ENCODE peak calls at places on chromosomes 6 and 20, in nine cellular contexts. B, I, N, Z, F, E, G, V and O are unnamed samples.
A peak's percentile ranks its signal among the peaks of the same experiment; 100 is the strongest.

GRCh38 chr6:147156799-147157382 is 47.3 kb upstream of the STXBP5 start:
- DNase-seq in N (no peak), I (no peak), Z (no peak), E (no peak), B (no peak), V (no peak), G (no peak), F (no peak), O (no peak)

GRCh38 chr20:61904456-61904855 is 161.2 kb downstream of the TAF4 start:
- DNase-seq in V (no peak), N (no peak), B (no peak), I (no peak), E (no peak), Z (no peak), F (no peak), G (no peak), O (no peak)

GRCh38 chr6:9412951-9413559 is 977.7 kb upstream of the SLC35B3 start:
- DNase-seq in G (peak; percentile 35), N (peak; percentile 14), F (no peak), V (no peak), I (peak; percentile 36), Z (peak; percentile 59), E (no peak), B (peak; percentile 52), O (no peak)

GRCh38 chr6:160215232-160215631 is 43.4 kb downstream of the SLC22A2 start:
- DNase-seq in E (no peak), B (no peak), F (no peak), Z (no peak), I (no peak), V (no peak), G (no peak), N (no peak), O (no peak)

GRCh38 chr6:34986845-34987246 is 97.8 kb downstream of the ANKS1A start:
- DNase-seq in E (peak; percentile 66), F (peak; percentile 61), I (peak; percentile 72), V (peak; percentile 33), Z (peak; percentile 48), N (peak; percentile 51), G (peak; percentile 66), B (peak; percentile 75), O (peak; percentile 75)

GRCh38 chr6:169239181-169239580 is 14.5 kb downstream of the THBS2 start:
- DNase-seq in N (no peak), I (no peak), E (no peak), G (no peak), F (no peak), V (no peak), B (no peak), Z (no peak), O (no peak)

GRCh38 chr6:43308101-43308989 is at the start of gene CRIP3:
- DNase-seq in I (peak; percentile 34), F (peak; percentile 45), B (peak; percentile 58), E (no peak), Z (peak; percentile 39), V (peak; percentile 44), G (no peak), N (no peak), O (peak; percentile 47)

GRCh38 chr6:169864148-169865030 is 113.0 kb downstream of the ERMARD start:
- DNase-seq in I (peak; percentile 70), F (no peak), E (no peak), G (no peak), N (no peak), B (peak; percentile 11), Z (peak; percentile 18), V (no peak), O (no peak)

GRCh38 chr20:61954276-61955021 is 111.2 kb downstream of the TAF4 start:
- DNase-seq in F (no peak), Z (no peak), E (peak; percentile 49), N (no peak), G (no peak), V (no peak), I (no peak), B (peak; percentile 52), O (no peak)

GRCh38 chr20:32319100-32319499 is 39.0 kb upstream of the ASXL1 start:
- DNase-seq in G (no peak), B (no peak), Z (no peak), V (no peak), F (no peak), E (no peak), I (no peak), N (no peak), O (no peak)

GRCh38 chr6:160041608-160042007 is 72.7 kb downstream of the IGF2R start:
- DNase-seq in I (peak; percentile 83), B (peak; percentile 49), N (peak; percentile 55), V (peak; percentile 53), F (no peak), G (no peak), Z (no peak), E (peak; percentile 80), O (no peak)

GRCh38 chr6:55490871-55491270 is 88.1 kb downstream of the HMGCLL1 start:
- DNase-seq in N (no peak), B (no peak), G (no peak), V (no peak), F (no peak), I (no peak), Z (no peak), E (no peak), O (no peak)

GRCh38 chr20:2693286-2693995 is 861 bp downstream of the EBF4 start:
- DNase-seq in F (peak; percentile 60), Z (peak; percentile 30), I (peak; percentile 38), N (peak; percentile 30), V (peak; percentile 44), B (peak; percentile 20), E (peak; percentile 73), G (peak; percentile 90), O (peak; percentile 39)

GRCh38 chr20:17610566-17611289 is 40.9 kb downstream of the DSTN start:
- DNase-seq in E (peak; percentile 70), V (no peak), G (peak; percentile 15), I (peak; percentile 66), B (no peak), N (no peak), Z (peak; percentile 71), F (peak; percentile 57), O (no peak)

GRCh38 chr6:166952122-166952521 is 4.2 kb downstream of the RNASET2 start:
- DNase-seq in Z (no peak), V (no peak), I (no peak), G (no peak), B (no peak), F (no peak), N (no peak), E (no peak), O (no peak)

GRCh38 chr6:79084693-79085092 is 6.6 kb upstream of the PHIP start:
- DNase-seq in G (no peak), F (no peak), I (no peak), Z (no peak), V (no peak), E (no peak), N (no peak), B (no peak), O (no peak)

DNA sequence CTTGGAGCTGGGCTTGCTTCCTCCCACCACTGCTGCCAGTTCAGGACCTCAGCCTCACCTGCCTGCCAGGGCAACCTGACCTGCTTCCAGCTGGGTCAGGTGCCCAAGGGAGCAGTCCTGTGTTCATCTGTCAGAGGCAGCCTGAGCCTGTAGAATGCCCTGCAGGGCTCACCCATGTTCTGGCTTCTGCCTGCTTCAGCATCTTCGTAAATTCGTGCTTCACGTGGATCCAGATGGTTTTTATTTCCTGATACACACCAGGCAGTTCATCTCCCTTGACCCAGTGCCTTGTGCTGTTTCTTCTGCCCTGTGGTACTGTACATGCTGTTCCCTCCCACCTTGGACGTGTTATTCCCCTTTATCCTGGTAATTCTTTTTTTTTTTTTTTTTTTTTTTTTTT is 50.2 kb downstream of the ARID1B start:
- DNase-seq in G (peak; percentile 73), B (no peak), E (no peak), I (no peak), V (no peak), Z (no peak), F (no peak), N (no peak), O (no peak)
- H3K27ac ChIP-seq in G (peak overlapping the region; percentile 63), B (peak overlapping the region; percentile 15), E (no peak overlapping the region), I (peak overlapping the region; percentile 16), V (peak overlapping the region; percentile 78), Z (no peak overlapping the region), F (no peak overlapping the region), N (peak overlapping the region; percentile 84), O (no peak overlapping the region)

DNA sequence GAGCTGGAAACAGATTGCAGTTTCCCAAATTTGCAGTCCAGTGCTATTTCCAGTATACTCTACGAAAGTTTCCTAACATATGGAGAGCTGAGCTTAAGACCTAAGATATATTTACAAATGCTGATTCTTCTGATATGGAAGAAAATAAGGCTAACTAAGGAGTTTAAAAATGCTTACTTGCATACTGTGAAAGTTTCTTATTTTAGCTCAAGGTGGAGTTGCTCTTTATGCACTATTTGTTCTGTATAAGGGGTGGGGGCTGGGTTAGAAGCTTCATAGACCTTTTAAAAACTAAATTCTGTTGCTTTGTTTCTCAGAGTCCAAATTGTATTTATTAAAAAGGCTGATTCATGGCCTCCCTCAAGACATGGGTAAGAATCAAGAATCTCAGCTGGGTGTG is 7.5 kb downstream of the CD109 start:
- DNase-seq in G (no peak), B (no peak), V (no peak), E (no peak), F (no peak), Z (no peak), N (no peak), I (no peak), O (no peak)
- H3K27ac ChIP-seq in G (peak overlapping the region; percentile 78), B (no peak overlapping the region), V (no peak overlapping the region), E (no peak overlapping the region), F (no peak overlapping the region), Z (no peak overlapping the region), N (peak overlapping the region; percentile 98), I (no peak overlapping the region), O (no peak overlapping the region)

DNA sequence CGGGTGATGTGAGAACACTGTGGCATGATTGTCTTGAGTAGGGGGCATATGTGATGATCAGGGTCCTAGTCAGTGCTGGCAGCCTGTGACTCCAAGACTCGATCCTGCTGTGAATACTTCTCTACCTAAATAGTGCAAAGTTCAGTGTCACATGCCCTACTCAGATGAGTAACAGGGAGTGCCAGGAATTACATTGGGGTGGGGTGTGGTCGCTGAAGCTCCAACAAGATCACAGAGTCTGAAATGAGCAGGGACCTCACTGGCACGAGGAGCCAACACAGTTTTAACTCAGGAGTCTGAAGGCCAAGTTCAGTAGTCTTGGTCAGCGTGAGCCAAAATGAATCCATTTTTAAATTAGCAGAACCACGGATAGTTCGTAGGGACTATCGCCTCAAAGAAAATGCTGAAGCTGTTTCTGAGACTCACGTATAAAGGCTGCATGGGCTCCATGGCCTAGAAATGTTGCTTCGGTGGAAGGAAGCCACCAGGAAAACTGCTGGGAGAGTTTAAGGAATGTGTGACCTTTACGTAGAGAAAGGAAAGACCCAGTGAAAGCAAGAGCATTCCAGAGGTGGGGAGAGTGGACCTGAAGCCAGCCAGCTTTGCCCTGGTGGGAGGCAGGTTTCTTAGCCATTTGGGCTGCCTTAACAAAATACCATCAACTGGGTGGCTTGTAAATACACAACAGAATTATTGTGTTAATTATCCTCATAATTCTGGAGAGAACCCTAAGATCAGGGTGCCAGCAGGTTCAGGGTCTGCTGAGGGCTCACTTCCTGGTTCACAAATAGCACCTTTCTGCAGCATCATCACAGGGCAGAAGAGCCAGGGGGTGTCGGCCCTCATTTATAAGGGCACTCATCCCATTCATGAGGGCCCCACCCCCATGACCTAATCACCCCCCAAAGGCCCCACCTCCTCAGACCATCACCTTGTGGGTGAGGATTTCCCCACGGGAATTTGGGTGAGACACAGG is 72.0 kb downstream of the RPP40 start:
- DNase-seq in V (no peak), N (peak; percentile 37), I (no peak), E (no peak), F (no peak), B (no peak), Z (no peak), G (no peak), O (no peak)
- H3K27ac ChIP-seq in V (no peak overlapping the region), N (peak overlapping the region; percentile 28), I (no peak overlapping the region), E (no peak overlapping the region), F (no peak overlapping the region), B (no peak overlapping the region), Z (no peak overlapping the region), G (no peak overlapping the region), O (no peak overlapping the region)

GRCh38 chr20:57435105-57435497 is 43.9 kb downstream of the RBM38 start:
- DNase-seq in B (no peak), Z (no peak), V (no peak), N (no peak), G (no peak), E (no peak), F (no peak), I (no peak), O (no peak)
- H3K27ac ChIP-seq in B (no peak overlapping the region), Z (no peak overlapping the region), V (peak overlapping the region; percentile 11), N (peak overlapping the region; percentile 42), G (no peak overlapping the region), E (no peak overlapping the region), F (no peak overlapping the region), I (peak overlapping the region; percentile 39), O (no peak overlapping the region)